ENCODE peak calls at places on chromosomes 12 and 14, in eight cellular contexts. P is activated T-cell treated with anti-CD3 and anti-CD28 coated beads for 1 hour; I is LoVo; L is activated CD8-positive, alpha-beta memory T cell treated with anti-CD3 and anti-CD28 coated beads for 48 hours; W is midbrain; M is progenitor cell of endocrine pancreas; R is ureter; G is neural progenitor cell. E is an unnamed sample.

GRCh38 chr12:111886662-111887545 is 44.9 kb downstream of the MAPKAPK5 start:
- DNase-seq in P (no peak), I (no peak), L (no peak), W (no peak), M (no peak), R (no peak), G (no peak), E (no peak)

GRCh38 chr12:53728206-53728605 is 954 bp upstream of the CALCOCO1 start:
- DNase-seq in P (no peak), I (no peak), L (no peak), W (no peak), M (no peak), R (no peak), G (peak), E (no peak)

GRCh38 chr14:95146079-95146771 is 11.1 kb downstream of the DICER1 start:
- DNase-seq in P (no peak), I (peak), L (no peak), W (no peak), M (no peak), R (peak), G (no peak), E (no peak)

GRCh38 chr12:107571492-107571891 is 114.1 kb upstream of the PWP1 start:
- DNase-seq in P (no peak), I (no peak), L (no peak), W (no peak), M (no peak), R (no peak), G (no peak), E (no peak)

GRCh38 chr14:23559010-23559920 is 3.2 kb downstream of the THTPA start:
- DNase-seq in P (peak), I (peak), L (no peak), W (peak), M (peak), R (no peak), G (peak), E (peak)

GRCh38 chr12:120413901-120414695 is 23.8 kb upstream of the COX6A1 start:
- DNase-seq in P (no peak), I (no peak), L (no peak), W (peak), M (no peak), R (no peak), G (peak), E (no peak)

GRCh38 chr14:65791551-65791981 is 379.0 kb downstream of the FUT8 start:
- DNase-seq in P (no peak), I (no peak), L (no peak), W (no peak), M (no peak), R (no peak), G (no peak), E (no peak)

GRCh38 chr12:16568873-16569272 is 37.1 kb downstream of the LMO3 start:
- DNase-seq in P (no peak), I (no peak), L (no peak), W (no peak), M (no peak), R (no peak), G (no peak), E (no peak)

GRCh38 chr12:116366456-116366776 is 88.9 kb upstream of the MED13L start:
- DNase-seq in P (no peak), I (no peak), L (no peak), W (peak), M (no peak), R (no peak), G (peak), E (no peak)

GRCh38 chr12:31231611-31232360 is 94.2 kb downstream of the SINHCAF start:
- DNase-seq in P (no peak), I (no peak), L (no peak), W (no peak), M (no peak), R (no peak), G (no peak), E (no peak)

GRCh38 chr12:15788266-15789214 is 648 bp downstream of the EPS8 start:
- DNase-seq in P (peak), I (peak), L (peak), W (peak), M (peak), R (peak), G (peak), E (peak)

GRCh38 chr14:100019156-100019882 is 45.9 kb upstream of the EVL start:
- DNase-seq in P (no peak), I (no peak), L (no peak), W (peak), M (no peak), R (no peak), G (peak), E (peak)

GRCh38 chr12:68423175-68423574 is 91.0 kb upstream of the MDM1 start:
- DNase-seq in P (no peak), I (no peak), L (no peak), W (no peak), M (no peak), R (no peak), G (no peak), E (no peak)

GRCh38 chr14:63323148-63323547 is 4.4 kb upstream of the GPHB5 start:
- DNase-seq in P (no peak), I (no peak), L (no peak), W (no peak), M (no peak), R (no peak), G (no peak), E (no peak)

E was measured in A549.